ENCODE peak calls at places on chromosomes 12 and 14, in five cellular contexts. One of them, this sample, is unnamed.

GRCh38 chr14:105307052-105307727 is 6.4 kb upstream of the BRF1 start:
- DNase-seq in GM12878: no peak
- DNase-seq in HCT116: no peak
- DNase-seq in K562: no peak
- DNase-seq in H1: no peak
- DNase-seq in this sample: no peak

GRCh38 chr12:98420403-98420800 is 95.0 kb upstream of the TMPO start:
- DNase-seq in H1: no peak
- DNase-seq in HCT116: no peak
- DNase-seq in K562: no peak
- DNase-seq in GM12878: no peak
- DNase-seq in this sample: no peak

GRCh38 chr14:81632162-81632561 is 98.5 kb upstream of the SEL1L start:
- DNase-seq in GM12878: no peak
- DNase-seq in H1: no peak
- DNase-seq in K562: no peak
- DNase-seq in HCT116: no peak
- DNase-seq in this sample: no peak

GRCh38 chr14:57749267-57749666 is 116.6 kb downstream of the SLC35F4 start:
- DNase-seq in HCT116: no peak
- DNase-seq in H1: no peak
- DNase-seq in K562: no peak
- DNase-seq in GM12878: no peak
- DNase-seq in this sample: no peak

GRCh38 chr14:93023039-93023438 is 92.7 kb downstream of the ITPK1 start:
- DNase-seq in H1: no peak
- DNase-seq in HCT116: peak; percentile 37
- DNase-seq in K562: peak; percentile 47
- DNase-seq in GM12878: no peak
- DNase-seq in this sample: no peak

GRCh38 chr12:2083561-2083960 is 30.8 kb downstream of the CACNA1C start:
- DNase-seq in H1: no peak
- DNase-seq in HCT116: no peak
- DNase-seq in GM12878: no peak
- DNase-seq in K562: no peak
- DNase-seq in this sample: no peak

GRCh38 chr14:20686386-20687143 is 2.0 kb upstream of the ANG start:
- DNase-seq in H1: no peak
- DNase-seq in HCT116: no peak
- DNase-seq in K562: no peak
- DNase-seq in GM12878: no peak
- DNase-seq in this sample: no peak

GRCh38 chr12:23944067-23944466 is 5.4 kb downstream of the SOX5 start:
- DNase-seq in HCT116: no peak
- DNase-seq in GM12878: no peak
- DNase-seq in K562: no peak
- DNase-seq in H1: no peak
- DNase-seq in this sample: no peak

GRCh38 chr12:13049816-13050215 is 5.6 kb downstream of the FAM234B start:
- DNase-seq in HCT116: no peak
- DNase-seq in H1: no peak
- DNase-seq in K562: no peak
- DNase-seq in GM12878: no peak
- DNase-seq in this sample: no peak

GRCh38 chr12:122437656-122438121 is 15.2 kb upstream of the CLIP1 start:
- DNase-seq in HCT116: no peak
- DNase-seq in K562: no peak
- DNase-seq in GM12878: no peak
- DNase-seq in H1: no peak
- DNase-seq in this sample: no peak

GRCh38 chr14:98937021-98937420 is 335.0 kb downstream of the BCL11B start:
- DNase-seq in K562: no peak
- DNase-seq in HCT116: no peak
- DNase-seq in GM12878: no peak
- DNase-seq in H1: no peak
- DNase-seq in this sample: no peak

GRCh38 chr14:54343276-54344121 is 53.3 kb upstream of the CDKN3 start:
- DNase-seq in GM12878: no peak
- DNase-seq in K562: no peak
- DNase-seq in H1: no peak
- DNase-seq in HCT116: no peak
- DNase-seq in this sample: no peak

GRCh38 chr12:52182456-52182855 is 9.4 kb downstream of the KRT80 start:
- DNase-seq in GM12878: no peak
- DNase-seq in H1: no peak
- DNase-seq in HCT116: no peak
- DNase-seq in K562: no peak
- DNase-seq in this sample: no peak

GRCh38 chr14:61695695-61696527 is 598 bp downstream of the HIF1A start:
- DNase-seq in H1: peak; percentile 82
- DNase-seq in K562: peak; percentile 42
- DNase-seq in GM12878: no peak
- DNase-seq in HCT116: no peak
- DNase-seq in this sample: no peak

GRCh38 chr12:57239587-57240068 is 10.1 kb downstream of the SHMT2 start:
- DNase-seq in GM12878: no peak
- DNase-seq in K562: no peak
- DNase-seq in H1: no peak
- DNase-seq in HCT116: no peak
- DNase-seq in this sample: no peak

DNA sequence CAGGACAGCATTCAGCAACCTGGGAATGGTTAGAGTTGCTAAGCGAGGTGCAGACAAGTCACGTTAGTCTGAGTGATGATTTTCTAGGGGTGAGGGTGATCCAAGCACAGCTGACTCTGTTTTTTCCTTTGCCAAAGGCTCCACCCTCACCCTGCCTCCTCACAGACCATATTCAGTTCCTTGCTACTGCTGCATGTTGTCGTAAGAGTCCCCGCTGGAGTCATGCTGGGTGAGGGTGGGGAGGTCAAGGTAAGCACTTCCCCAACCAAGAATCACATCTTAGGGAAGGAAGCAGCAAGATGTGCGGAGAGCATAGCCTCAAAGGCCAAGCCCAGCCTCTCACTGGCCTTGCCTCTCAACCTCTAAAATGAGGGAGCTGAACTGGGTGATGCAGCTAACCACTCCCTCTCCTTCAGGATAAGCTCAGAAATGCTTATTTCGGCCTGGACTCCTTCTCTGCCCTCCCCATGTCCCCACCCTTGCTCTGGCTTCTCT is 66.8 kb upstream of the ACTN1 start:
- DNase-seq in GM12878: no peak
- DNase-seq in HCT116: no peak
- DNase-seq in K562: no peak
- DNase-seq in H1: no peak
- DNase-seq in this sample: no peak
- TF ChIP-seq SIN3A in GM12878: no peak
- TF ChIP-seq SIN3A in HCT116: no peak
- TF ChIP-seq SIN3A in K562: no peak
- TF ChIP-seq SIN3A in H1: no peak
- TF ChIP-seq SIN3A in this sample: no peak

GRCh38 chr14:23159516-23159915 is 23.9 kb downstream of the SLC7A8 start:
- DNase-seq in K562: no peak
- DNase-seq in GM12878: no peak
- DNase-seq in H1: no peak
- DNase-seq in HCT116: no peak
- DNase-seq in this sample: no peak

GRCh38 chr14:23153891-23154796 is 29.3 kb downstream of the SLC7A8 start:
- DNase-seq in K562: peak; percentile 90
- DNase-seq in HCT116: peak; percentile 38
- DNase-seq in H1: peak; percentile 80
- DNase-seq in GM12878: no peak
- DNase-seq in this sample: no peak

GRCh38 chr14:23149745-23150144 is 30.7 kb upstream of the CEBPE start:
- DNase-seq in GM12878: no peak
- DNase-seq in K562: no peak
- DNase-seq in H1: no peak
- DNase-seq in HCT116: no peak
- DNase-seq in this sample: no peak

GRCh38 chr14:23151342-23151741 is 32.1 kb downstream of the SLC7A8 start:
- DNase-seq in HCT116: no peak
- DNase-seq in H1: no peak
- DNase-seq in GM12878: no peak
- DNase-seq in K562: no peak
- DNase-seq in this sample: no peak

GRCh38 chr14:23154876-23155587 is 28.4 kb downstream of the SLC7A8 start:
- DNase-seq in HCT116: no peak
- DNase-seq in K562: peak; percentile 59
- DNase-seq in GM12878: no peak
- DNase-seq in H1: peak; percentile 48
- DNase-seq in this sample: no peak
- TF ChIP-seq POLR2AphosphoS5 in HCT116: no peak
- TF ChIP-seq POLR2AphosphoS5 in K562: no peak
- TF ChIP-seq POLR2AphosphoS5 in GM12878: no peak
- TF ChIP-seq POLR2AphosphoS5 in H1: no peak
- TF ChIP-seq POLR2AphosphoS5 in this sample: no peak

GRCh38 chr14:74243051-74243450 is 3.8 kb downstream of the VSX2 start:
- DNase-seq in H1: no peak
- DNase-seq in K562: no peak
- DNase-seq in GM12878: no peak
- DNase-seq in HCT116: no peak
- DNase-seq in this sample: no peak
- H3K27me3 ChIP-seq in H1: peaks cover 67% of the 10 kb centered on the region
- H3K27me3 ChIP-seq in K562: peaks cover 27% of the 10 kb centered on the region
- H3K27me3 ChIP-seq in GM12878: peaks cover 38% of the 10 kb centered on the region
- H3K27me3 ChIP-seq in HCT116: no peaks in the 10 kb centered on the region
- H3K27me3 ChIP-seq in this sample: peaks cover 15% of the 10 kb centered on the region

DNA sequence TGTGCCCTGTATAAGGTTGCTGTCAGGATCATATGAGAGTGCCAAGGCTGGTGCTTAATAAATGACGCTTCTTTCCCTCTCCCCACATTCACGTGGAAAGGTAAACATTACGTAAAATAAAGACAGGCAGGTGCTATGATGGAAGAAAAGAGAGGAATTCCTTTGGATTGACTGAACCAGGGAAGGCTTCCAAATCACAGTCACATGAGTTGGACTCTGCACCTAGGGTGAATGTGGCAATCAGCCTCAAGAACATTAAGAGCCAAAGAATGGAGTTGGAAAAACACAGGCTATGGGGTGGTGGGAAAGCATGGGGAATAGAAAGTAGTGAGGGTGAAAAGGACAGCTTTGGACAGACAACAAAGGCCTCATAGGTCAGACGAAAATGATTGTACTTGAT is 473.1 kb downstream of the VRK1 start:
- DNase-seq in GM12878: no peak
- DNase-seq in HCT116: no peak
- DNase-seq in H1: no peak
- DNase-seq in K562: no peak
- DNase-seq in this sample: no peak
- TF ChIP-seq SIN3A in GM12878: no peak
- TF ChIP-seq SIN3A in HCT116: no peak
- TF ChIP-seq SIN3A in H1: no peak
- TF ChIP-seq SIN3A in K562: no peak
- TF ChIP-seq SIN3A in this sample: no peak

DNA sequence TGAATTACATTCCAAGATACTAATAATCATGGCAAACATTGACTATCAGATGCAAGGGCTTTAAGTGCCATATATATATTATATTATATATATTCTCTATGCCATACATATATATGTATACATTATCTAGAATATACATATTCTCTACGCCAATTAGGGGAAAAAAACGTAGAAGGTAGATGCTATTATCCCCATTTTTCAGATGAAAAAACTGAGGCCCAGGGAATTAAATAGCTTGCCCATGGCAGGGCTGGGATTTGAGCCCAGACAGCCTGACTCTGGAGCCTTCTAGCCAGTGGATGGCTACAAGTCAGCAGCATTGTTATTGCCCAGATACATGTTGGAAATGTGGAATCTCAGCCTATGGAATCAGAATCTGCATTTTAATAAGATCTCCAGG is 116.0 kb upstream of the BTG1 start:
- DNase-seq in GM12878: no peak
- DNase-seq in H1: no peak
- DNase-seq in K562: no peak
- DNase-seq in HCT116: no peak
- DNase-seq in this sample: no peak
- TF ChIP-seq POLR2AphosphoS5 in GM12878: no peak
- TF ChIP-seq POLR2AphosphoS5 in H1: no peak
- TF ChIP-seq POLR2AphosphoS5 in K562: no peak
- TF ChIP-seq POLR2AphosphoS5 in HCT116: no peak
- TF ChIP-seq POLR2AphosphoS5 in this sample: no peak

This sample was measured in Panc1.